ENCODE peak calls at places on chromosomes 5 and 9, in six cellular contexts. H is skeletal muscle cell; I is activated naive CD4-positive, alpha-beta T cell; C is activated T-helper 1 cell treated with anti-CD3 and anti-CD28 coated beads, Interleukin-2, amount 50 U/mL, for 16 hours; J is psoas muscle; T is bronchial epithelial cell. R is an unnamed sample.

GRCh38 chr5:31983851-31984250 is 190.3 kb downstream of the GOLPH3 start:
- DNase-seq in H (peak), J (no peak), T (no peak), C (no peak), I (no peak), R (no peak)

GRCh38 chr5:172795401-172795977 is 24.5 kb upstream of the DUSP1 start:
- DNase-seq in I (no peak), C (no peak), J (peak), T (no peak), H (peak), R (no peak)

GRCh38 chr5:147712583-147712982 is 69.9 kb downstream of the JAKMIP2 start:
- DNase-seq in C (no peak), J (no peak), H (no peak), I (no peak), T (no peak), R (no peak)

GRCh38 chr5:34881246-34881645 is 34.1 kb downstream of the RAD1 start:
- DNase-seq in J (no peak), C (no peak), I (no peak), H (no peak), T (no peak), R (no peak)

GRCh38 chr5:66454186-66455078 is 141.8 kb upstream of the MAST4 start:
- DNase-seq in I (no peak), H (no peak), T (peak), J (no peak), C (no peak), R (no peak)

GRCh38 chr5:68251804-68252648 is 36.5 kb downstream of the PIK3R1 start:
- DNase-seq in I (no peak), J (peak), T (peak), H (peak), C (no peak), R (no peak)

GRCh38 chr5:176856746-176857145 is 42.4 kb downstream of the HK3 start:
- DNase-seq in C (no peak), I (no peak), H (no peak), J (no peak), T (no peak), R (no peak)

GRCh38 chr5:144429405-144429804 is 258.7 kb downstream of the KCTD16 start:
- DNase-seq in I (no peak), C (no peak), H (no peak), T (no peak), J (no peak), R (no peak)

GRCh38 chr9:131390990-131391389 is 2.9 kb upstream of the PRRC2B start:
- DNase-seq in C (no peak), I (no peak), J (no peak), T (no peak), H (no peak), R (no peak)

GRCh38 chr5:152288499-152288898 is 116.6 kb downstream of the NMUR2 start:
- DNase-seq in C (no peak), J (peak), I (no peak), H (no peak), T (no peak), R (no peak)

GRCh38 chr5:73170522-73170921 is 2.5 kb upstream of the TMEM174 start:
- DNase-seq in H (no peak), C (no peak), I (no peak), J (no peak), T (peak), R (peak)